ENCODE peak calls at places on chromosomes 11 and 22, in five cellular contexts. H, P, Y, B and I are unnamed samples. For H3K4me1, the result is how much of the 10 kb centered on the place peaks cover.

GRCh38 chr22:22023581-22024137 is 41.1 kb upstream of the TOP3B start:
- DNase-seq in Y (no peak), P (no peak), B (no peak), H (peak), I (no peak)

GRCh38 chr11:88384004-88384677 is 46.6 kb upstream of the CTSC start:
- DNase-seq in Y (no peak), H (no peak), B (no peak), P (no peak), I (no peak)

GRCh38 chr11:33835143-33835878 is 56.6 kb downstream of the LMO2 start:
- DNase-seq in B (no peak), Y (no peak), H (peak), P (peak), I (no peak)

GRCh38 chr11:94134651-94135512 is 6.2 kb downstream of the PANX1 start:
- DNase-seq in P (peak), Y (no peak), B (peak), H (peak), I (no peak)

GRCh38 chr11:8698917-8699441 is 16.4 kb downstream of the RPL27A start:
- DNase-seq in Y (peak), B (peak), H (no peak), P (peak), I (no peak)

GRCh38 chr11:121426476-121427454 is 25.3 kb upstream of the SORL1 start:
- DNase-seq in H (peak), P (no peak), Y (no peak), B (peak), I (no peak)

GRCh38 chr11:103862827-103863213 is 173.6 kb upstream of the DDI1 start:
- DNase-seq in Y (no peak), H (no peak), B (no peak), P (no peak), I (no peak)

GRCh38 chr22:39090426-39091064 is 6.5 kb upstream of the APOBEC3H start:
- DNase-seq in H (no peak), B (no peak), P (no peak), Y (peak), I (no peak)

GRCh38 chr11:102924851-102925380 is 30.6 kb downstream of the MMP13 start:
- DNase-seq in Y (no peak), P (no peak), B (no peak), H (no peak), I (no peak)

GRCh38 chr11:91100432-91100831 is 877.6 kb upstream of the CHORDC1 start:
- DNase-seq in H (no peak), P (no peak), B (no peak), Y (no peak), I (no peak)

GRCh38 chr11:32090774-32091370 is at the start of gene RCN1:
- DNase-seq in Y (peak), H (peak), B (peak), P (peak), I (peak)

GRCh38 chr11:39149214-39149613 is 2310.2 kb downstream of the LRRC4C start:
- DNase-seq in P (no peak), Y (no peak), B (no peak), H (no peak), I (no peak)

GRCh38 chr22:19844423-19845368 is 10.0 kb downstream of the GNB1L start:
- DNase-seq in H (no peak), P (peak), B (peak), Y (peak), I (peak)

GRCh38 chr22:43819691-43820670 is 7.9 kb upstream of the EFCAB6 start:
- DNase-seq in Y (no peak), B (no peak), P (no peak), H (no peak), I (no peak)

GRCh38 chr11:1880746-1881441 is 10.8 kb downstream of the PRR33 start:
- DNase-seq in B (peak), P (peak), H (no peak), Y (no peak), I (no peak)

GRCh38 chr11:68798221-68798813 is 43.4 kb downstream of the CPT1A start:
- DNase-seq in P (no peak), B (no peak), H (peak), Y (no peak), I (no peak)

GRCh38 chr11:70078095-70078795 is at the start of gene ANO1:
- DNase-seq in B (peak), H (peak), Y (no peak), P (no peak), I (peak)

GRCh38 chr22:17087176-17088131 is 2.7 kb downstream of the IL17RA start:
- DNase-seq in P (no peak), Y (no peak), B (peak), H (peak), I (no peak)

GRCh38 chr11:67301951-67302516 is 1.3 kb upstream of the SSH3 start:
- DNase-seq in Y (no peak), H (no peak), P (peak), B (peak), I (peak)
- H3K4me1 ChIP-seq in Y (under half), H (under half), P (under half), B (under half), I (under half)

GRCh38 chr22:41907436-41908401 is 7.2 kb downstream of the SHISA8 start:
- DNase-seq in Y (no peak), P (no peak), H (no peak), B (no peak), I (no peak)

GRCh38 chr22:41906822-41907221 is 8.1 kb downstream of the SHISA8 start:
- DNase-seq in P (no peak), B (no peak), H (no peak), Y (no peak), I (no peak)

GRCh38 chr22:41904450-41905410 is 10.1 kb downstream of the SHISA8 start:
- DNase-seq in H (no peak), B (no peak), Y (no peak), P (no peak), I (no peak)

GRCh38 chr22:41902932-41903421 is 11.9 kb downstream of the SHISA8 start:
- DNase-seq in Y (peak), H (no peak), B (no peak), P (no peak), I (peak)

DNA sequence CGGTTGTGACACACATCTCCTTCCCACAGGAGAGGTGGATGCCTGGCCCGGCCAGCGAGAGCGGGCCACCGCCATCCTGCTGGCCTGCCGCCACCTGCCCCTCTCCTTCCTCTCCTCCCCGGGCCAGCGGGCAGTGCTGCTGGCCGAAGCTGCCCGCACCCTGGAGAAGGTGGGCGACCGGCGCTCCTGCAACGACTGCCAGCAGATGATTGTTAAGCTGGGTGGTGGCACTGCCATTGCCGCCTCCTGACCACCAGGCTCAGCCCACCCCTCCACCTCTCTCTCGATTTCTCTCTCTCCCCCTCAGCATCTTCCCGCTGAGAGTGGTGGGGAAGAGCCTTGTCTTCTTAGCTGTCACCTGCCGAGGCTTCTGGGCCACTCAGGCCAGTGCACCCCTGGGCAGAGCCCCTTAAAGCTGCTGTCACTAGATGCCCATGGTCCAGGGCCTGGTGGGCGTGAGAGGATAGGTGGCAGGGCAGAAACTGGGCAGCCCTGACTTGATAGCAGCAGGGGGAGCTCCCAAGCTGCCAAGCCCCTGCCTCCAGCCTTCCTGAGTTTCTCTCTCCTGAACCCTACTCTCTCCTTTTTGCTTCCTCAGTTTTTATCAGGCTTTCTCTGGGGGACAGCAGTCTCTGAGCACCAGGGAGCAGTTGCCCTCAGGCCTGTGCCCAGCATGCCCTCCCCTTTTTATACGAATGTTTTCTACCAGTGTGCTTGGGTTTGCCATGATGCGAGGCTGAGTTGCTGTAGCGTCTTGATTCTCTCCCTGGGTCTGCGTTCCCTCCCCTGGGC is 9.3 kb downstream of the SHISA8 start:
- DNase-seq in B (no peak), Y (no peak), P (no peak), H (no peak), I (no peak)
- TF ChIP-seq POLR2A in B (no peak), Y (no peak), P (no peak), H (no peak), I (no peak)

GRCh38 chr22:50244420-50245213 is at the start of gene TUBGCP6:
- DNase-seq in H (peak), Y (peak), B (peak), P (peak), I (peak)
- TF ChIP-seq CTCF in H (peak), Y (no peak), B (peak), P (no peak), I (peak)

DNA sequence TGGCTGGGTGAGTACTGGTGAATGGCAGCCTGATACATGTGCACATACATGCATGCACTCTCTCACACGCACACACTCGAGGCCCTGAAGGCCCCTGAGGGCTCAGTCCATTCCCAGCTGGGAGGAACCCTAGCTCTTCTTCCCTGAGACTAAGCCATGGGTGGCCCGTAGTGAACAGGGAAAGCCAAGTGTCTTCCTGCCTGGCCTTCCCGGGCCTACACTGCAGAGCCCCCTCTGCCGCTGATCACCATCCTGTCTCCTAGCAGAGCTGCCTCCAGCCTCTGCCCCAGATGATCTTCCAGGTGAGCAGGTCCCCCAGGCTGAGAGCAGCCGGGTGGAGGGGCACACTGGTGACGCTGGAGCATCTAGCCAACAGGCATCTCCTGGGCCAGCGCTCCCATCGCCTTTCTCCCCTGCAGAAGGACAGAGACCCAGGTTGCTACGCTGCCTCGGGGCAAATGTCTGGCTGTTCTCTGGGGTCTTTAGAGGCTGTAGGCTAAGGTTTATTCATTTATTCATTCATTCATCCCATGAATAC is 57.3 kb downstream of the CD82 start:
- DNase-seq in B (peak), Y (peak), P (no peak), H (no peak), I (no peak)
- H3K4me1 ChIP-seq in B (under half), Y (under half), P (under half), H (under half), I (under half)

DNA sequence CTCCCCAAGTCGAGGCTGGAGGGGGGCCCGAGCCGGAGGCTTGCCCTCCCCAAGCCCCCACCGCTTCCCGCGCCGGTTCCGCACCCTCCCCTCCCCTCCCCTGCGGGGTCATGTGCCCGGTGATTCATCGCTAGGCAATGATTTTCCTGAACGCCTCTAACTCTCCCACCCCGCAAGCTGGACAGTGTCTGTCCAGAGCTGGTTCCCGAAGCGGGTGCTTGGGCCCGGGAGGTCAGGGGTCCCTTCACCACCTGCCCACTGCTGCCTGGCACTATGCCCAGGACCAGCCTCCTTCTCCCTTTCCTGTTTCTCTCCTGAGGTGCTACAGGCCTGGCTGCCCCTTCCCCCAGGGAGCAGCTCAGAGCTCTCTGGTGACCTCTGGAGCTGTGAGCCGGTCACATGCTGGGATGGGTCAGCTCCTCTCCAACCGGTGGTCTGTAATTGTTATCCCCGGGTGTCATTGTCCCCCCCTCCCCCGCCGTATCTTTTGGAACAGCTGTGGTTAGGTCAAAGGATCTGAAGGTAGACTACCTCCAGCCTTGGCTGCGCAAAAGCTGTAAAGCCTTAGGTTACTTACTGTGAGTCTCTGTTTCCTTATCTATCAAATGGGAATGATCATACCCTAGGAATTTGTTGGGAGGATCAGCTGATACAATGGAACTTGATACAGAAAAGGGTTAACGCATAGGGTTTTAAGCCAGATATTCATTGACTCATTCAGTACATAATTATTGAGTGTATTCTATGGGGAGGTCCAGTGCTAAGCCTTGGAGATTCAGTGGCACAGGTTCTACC is 722 bp downstream of the STX3 start:
- DNase-seq in B (peak), H (peak), Y (peak), P (peak), I (peak)
- TF ChIP-seq POLR2A in B (peak), H (no peak), Y (peak), P (no peak), I (peak)

DNA sequence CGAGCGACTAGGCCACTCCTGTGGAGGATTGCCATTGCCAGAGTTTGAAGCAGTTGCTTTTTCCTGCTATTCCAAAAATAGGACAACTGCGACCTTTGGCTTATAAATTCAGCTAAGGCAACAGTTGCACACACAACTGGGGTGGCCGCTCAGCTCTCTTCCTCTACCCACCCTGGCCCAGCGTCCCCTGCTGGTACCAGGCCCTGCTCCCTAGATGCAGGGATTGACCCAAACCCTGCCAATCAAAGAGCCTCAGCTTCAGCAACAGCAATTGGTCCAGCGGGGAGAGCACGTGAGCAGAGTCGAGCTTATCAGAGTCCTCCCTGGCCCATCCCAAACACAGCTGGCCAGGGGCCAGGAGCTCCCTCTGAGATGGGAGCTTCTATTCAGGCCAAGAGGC is 22.0 kb upstream of the CABP2 start:
- DNase-seq in Y (no peak), H (peak), P (no peak), B (no peak), I (no peak)
- TF ChIP-seq CTCF in Y (no peak), H (peak), P (no peak), B (no peak), I (no peak)